ENCODE peak calls at places on chromosomes 4 and X, in seven cellular contexts. V is NCI-H1092; W is PC-9; A is activated CD4-positive, CD25-positive, alpha-beta regulatory T cell; M is MM.1S; Q is activated CD4-positive, alpha-beta T cell treated with anti-CD3 and anti-CD28 coated beads for 36 hours; C is ascending aorta. L is an unnamed sample.

GRCh38 chr4:111879539-111879938 is 265.7 kb upstream of the FAM241A start:
- DNase-seq in V (no peak), M (no peak), Q (no peak), W (no peak), A (no peak), C (no peak), L (no peak)

GRCh38 chrX:1657367-1658082 is 42.7 kb downstream of the ASMT start:
- DNase-seq in C (no peak), V (peak; percentile 76), A (no peak), M (no peak), W (no peak), Q (peak; percentile 80), L (no peak)

GRCh38 chr4:135824759-135825331 is 1623.3 kb upstream of the PABPC4L start:
- DNase-seq in Q (no peak), M (no peak), V (no peak), A (no peak), C (no peak), W (no peak), L (no peak)

GRCh38 chr4:108270466-108271450 is 102.0 kb upstream of the LEF1 start:
- DNase-seq in W (no peak), M (peak; percentile 28), V (no peak), Q (peak; percentile 8), C (no peak), A (no peak), L (no peak)

GRCh38 chr4:138643827-138644226 is 371.8 kb upstream of the NOCT start:
- DNase-seq in C (no peak), V (no peak), W (no peak), Q (no peak), A (no peak), M (no peak), L (no peak)

GRCh38 chr4:26896636-26897035 is 36.0 kb downstream of the STIM2 start:
- DNase-seq in V (no peak), A (no peak), W (no peak), Q (no peak), M (no peak), C (no peak), L (no peak)

GRCh38 chrX:133415276-133416105 is at the start of gene GPC4:
- DNase-seq in V (no peak), A (no peak), Q (peak; percentile 11), W (no peak), M (peak; percentile 48), C (peak; percentile 82), L (no peak)

GRCh38 chr4:10673817-10674369 is 10.7 kb downstream of the CLNK start:
- DNase-seq in A (no peak), W (no peak), Q (no peak), M (peak; percentile 89), V (no peak), C (no peak), L (no peak)

GRCh38 chr4:106650701-106651100 is 282.1 kb upstream of the GIMD1 start:
- DNase-seq in A (no peak), W (no peak), V (no peak), M (no peak), Q (no peak), C (no peak), L (no peak)

GRCh38 chr4:184846531-184846930 is 20.8 kb upstream of the ACSL1 start:
- DNase-seq in C (no peak), V (no peak), M (no peak), A (no peak), Q (no peak), W (no peak), L (no peak)

GRCh38 chr4:38614198-38614597 is 49.8 kb upstream of the KLF3 start:
- DNase-seq in V (no peak), Q (no peak), W (no peak), M (no peak), A (no peak), C (no peak), L (no peak)

GRCh38 chrX:83077606-83078005 is 430.5 kb upstream of the POU3F4 start:
- DNase-seq in M (peak; percentile 12), C (no peak), V (no peak), Q (no peak), A (no peak), W (no peak), L (no peak)

GRCh38 chr4:158769175-158769831 is 477 bp downstream of the FNIP2 start:
- DNase-seq in C (peak; percentile 66), M (peak; percentile 34), A (peak; percentile 3), Q (peak; percentile 65), W (no peak), V (peak; percentile 35), L (no peak)

GRCh38 chrX:130082244-130083106 is 27.8 kb downstream of the ELF4 start:
- DNase-seq in C (no peak), M (peak; percentile 82), V (no peak), Q (peak; percentile 88), W (no peak), A (peak; percentile 39), L (no peak)

GRCh38 chr4:138090145-138090917 is 151.8 kb downstream of the SLC7A11 start:
- DNase-seq in V (peak; percentile 56), W (peak; percentile 61), M (peak; percentile 68), Q (peak; percentile 45), A (no peak), C (peak; percentile 68), L (no peak)

GRCh38 chr4:39255266-39255665 is 72.9 kb downstream of the WDR19 start:
- DNase-seq in Q (no peak), V (no peak), C (no peak), M (no peak), A (no peak), W (peak; percentile 70), L (no peak)

GRCh38 chr4:2723751-2724150 is 32.4 kb downstream of the TNIP2 start:
- DNase-seq in Q (no peak), C (no peak), V (no peak), A (no peak), W (no peak), M (no peak), L (no peak)

GRCh38 chr4:84647307-84647884 is 64.5 kb downstream of the CDS1 start:
- DNase-seq in Q (no peak), A (no peak), W (no peak), M (peak; percentile 22), V (no peak), C (no peak), L (no peak)

GRCh38 chrX:7542566-7542965 is 300.4 kb upstream of the VCX start:
- DNase-seq in C (no peak), Q (no peak), M (no peak), A (no peak), W (no peak), V (no peak), L (no peak)

GRCh38 chr4:150289198-150289597 is 211.0 kb downstream of the DCLK2 start:
- DNase-seq in W (no peak), C (no peak), A (no peak), M (no peak), Q (no peak), V (no peak), L (no peak)

GRCh38 chr4:152359208-152360044 is 176.5 kb downstream of the FBXW7 start:
- DNase-seq in A (no peak), W (no peak), M (no peak), Q (no peak), C (no peak), V (no peak), L (no peak)

GRCh38 chr4:73676881-73677323 is 56.7 kb upstream of the RASSF6 start:
- DNase-seq in W (peak; percentile 95), V (peak; percentile 62), M (no peak), A (no peak), Q (no peak), C (no peak), L (no peak)

GRCh38 chr4:71732066-71732465 is 51.8 kb downstream of the GC start:
- DNase-seq in Q (no peak), A (no peak), C (no peak), M (no peak), V (no peak), W (no peak), L (no peak)

GRCh38 chrX:17376381-17377046 is 1.5 kb downstream of the NHS start:
- DNase-seq in W (peak; percentile 42), V (peak; percentile 16), Q (peak; percentile 50), M (no peak), A (no peak), C (no peak), L (no peak)

GRCh38 chr4:56118055-56118454 is 169.3 kb downstream of the CEP135 start:
- DNase-seq in V (no peak), W (no peak), C (no peak), M (no peak), A (no peak), Q (no peak), L (no peak)

GRCh38 chr4:156344397-156344796 is 390.7 kb upstream of the CTSO start:
- DNase-seq in V (no peak), M (peak; percentile 49), Q (no peak), W (no peak), A (no peak), C (no peak), L (no peak)

GRCh38 chr4:112860731-112861377 is 188.6 kb upstream of the ANK2 start:
- DNase-seq in V (no peak), W (no peak), C (no peak), Q (no peak), A (no peak), M (no peak), L (no peak)

GRCh38 chrX:319579-320125 is 1.1 kb upstream of the GTPBP6 start:
- DNase-seq in W (no peak), C (no peak), V (no peak), Q (peak; percentile 32), A (no peak), M (no peak), L (no peak)

GRCh38 chr4:65623509-65623908 is 46.8 kb downstream of the EPHA5 start:
- DNase-seq in A (no peak), W (no peak), C (no peak), M (no peak), Q (no peak), V (no peak), L (no peak)

GRCh38 chr4:175421506-175421905 is 390.6 kb downstream of the GPM6A start:
- DNase-seq in M (no peak), Q (no peak), V (no peak), A (no peak), W (no peak), C (no peak), L (no peak)